ENCODE peak calls at places on chromosomes 3 and 15, in six cellular contexts. A, N, I, E, T and B are unnamed samples.

GRCh38 chr3:76107935-76108570 is 322.7 kb upstream of the ZNF717 start:
- ATAC-seq in E (no peak), I (no peak), N (no peak), T (no peak), A (no peak), B (no peak)

GRCh38 chr15:58566029-58566428 is 134.2 kb downstream of the LIPC start:
- ATAC-seq in E (no peak), N (no peak), T (no peak), A (no peak), I (no peak), B (no peak)

GRCh38 chr3:23002846-23003800 is 200.0 kb upstream of the UBE2E2 start:
- ATAC-seq in N (no peak), E (no peak), T (no peak), A (no peak), I (no peak), B (no peak)

GRCh38 chr3:167863811-167864558 is 128.5 kb downstream of the SERPINI1 start:
- ATAC-seq in T (no peak), I (no peak), N (no peak), E (no peak), A (no peak), B (no peak)

GRCh38 chr15:69852482-69853275 is 245.0 kb downstream of the TLE3 start:
- ATAC-seq in I (no peak), A (no peak), N (no peak), T (no peak), E (no peak), B (no peak)

GRCh38 chr15:41935566-41936020 is 36.8 kb downstream of the EHD4 start:
- ATAC-seq in N (no peak), I (no peak), E (peak; percentile 9), T (no peak), A (no peak), B (no peak)

GRCh38 chr3:116445291-116445841 is at the start of gene LSAMP:
- ATAC-seq in T (no peak), I (peak; percentile 73), A (no peak), E (no peak), N (no peak), B (peak; percentile 34)

GRCh38 chr15:64763021-64763420 is 12.4 kb downstream of the RBPMS2 start:
- ATAC-seq in T (no peak), I (no peak), N (no peak), A (no peak), E (no peak), B (peak; percentile 64)

GRCh38 chr3:37377670-37378069 is 203.3 kb upstream of the LRRFIP2 start:
- ATAC-seq in A (no peak), I (no peak), N (no peak), T (no peak), E (no peak), B (no peak)